ENCODE peak calls at places on chromosomes 2 and 18, in seven cellular contexts. P is heart right ventricle; M is stomach; N is ovary; D is CD8-positive, alpha-beta T cell; E is K562; A is upper lobe of right lung. C is an unnamed sample. For H3K4me1, the result is how much of the 10 kb centered on the place peaks cover.

GRCh38 chr18:4734903-4735302 is 279.8 kb upstream of the DLGAP1 start:
- DNase-seq in D (no peak), A (no peak), P (no peak), N (no peak), E (no peak), M (no peak), C (no peak)

GRCh38 chr2:227146456-227146855 is 17.5 kb downstream of the COL4A4 start:
- DNase-seq in E (no peak), N (no peak), P (no peak), M (no peak), D (no peak), A (no peak), C (no peak)

GRCh38 chr18:10122116-10122515 is 208.3 kb downstream of the VAPA start:
- DNase-seq in E (no peak), P (no peak), N (no peak), A (no peak), D (no peak), M (no peak), C (no peak)

GRCh38 chr2:36696533-36696932 is at the start of gene VIT:
- DNase-seq in N (no peak), D (no peak), P (no peak), M (no peak), A (no peak), E (no peak), C (no peak)

GRCh38 chr2:84888401-84889276 is 7.8 kb upstream of the TRABD2A start:
- DNase-seq in E (no peak), A (no peak), P (no peak), M (no peak), N (peak), D (peak), C (peak)

GRCh38 chr2:150097891-150098595 is 389.4 kb downstream of the RND3 start:
- DNase-seq in M (no peak), D (no peak), P (no peak), E (no peak), N (no peak), A (no peak), C (no peak)

GRCh38 chr2:161245671-161246070 is 62.6 kb upstream of the PSMD14 start:
- DNase-seq in E (no peak), A (no peak), M (no peak), D (no peak), P (no peak), N (no peak), C (no peak)

GRCh38 chr18:79598046-79598884 is 81.3 kb upstream of the CTDP1 start:
- DNase-seq in A (peak), M (no peak), D (no peak), N (peak), E (no peak), P (no peak), C (peak)

GRCh38 chr18:54787616-54788015 is 40.7 kb upstream of the RAB27B start:
- DNase-seq in E (no peak), M (no peak), P (no peak), D (no peak), A (no peak), N (no peak), C (no peak)

GRCh38 chr2:60446413-60447358 is 106.8 kb downstream of the BCL11A start:
- DNase-seq in D (no peak), M (no peak), A (no peak), P (no peak), E (no peak), N (no peak), C (no peak)

GRCh38 chr2:128361376-128362131 is 42.9 kb upstream of the HS6ST1 start:
- DNase-seq in M (no peak), D (no peak), E (no peak), N (no peak), P (no peak), A (peak), C (no peak)

GRCh38 chr2:45009303-45009927 is at the start of gene SIX2:
- DNase-seq in D (no peak), A (peak), M (peak), N (peak), P (peak), E (peak), C (peak)

GRCh38 chr2:39118786-39119499 is 1.9 kb downstream of the SOS1 start:
- DNase-seq in N (no peak), M (no peak), E (no peak), A (no peak), D (no peak), P (no peak), C (no peak)

GRCh38 chr2:106759962-106760361 is 126.0 kb downstream of the ST6GAL2 start:
- DNase-seq in N (no peak), D (no peak), M (no peak), P (no peak), A (no peak), E (no peak), C (no peak)

GRCh38 chr2:127293386-127293757 is 572 bp downstream of the ERCC3 start:
- DNase-seq in N (no peak), M (no peak), D (peak), P (no peak), A (no peak), E (peak), C (no peak)

GRCh38 chr2:75565523-75566449 is 5.0 kb upstream of the EVA1A start:
- DNase-seq in D (no peak), N (no peak), E (no peak), P (no peak), M (no peak), A (no peak), C (no peak)

GRCh38 chr2:28543316-28544068 is 47.6 kb downstream of the PLB1 start:
- DNase-seq in A (no peak), D (no peak), P (no peak), M (no peak), E (no peak), N (no peak), C (no peak)

GRCh38 chr2:20177556-20178403 is 47.1 kb downstream of the SDC1 start:
- DNase-seq in P (no peak), M (no peak), D (no peak), E (no peak), A (no peak), N (no peak), C (no peak)

GRCh38 chr2:224778474-224778877 is 62.3 kb upstream of the CCDC195 start:
- DNase-seq in P (no peak), N (peak), D (peak), M (peak), E (peak), A (no peak), C (no peak)

GRCh38 chr2:236802862-236803261 is 233.2 kb downstream of the ACKR3 start:
- DNase-seq in M (no peak), D (no peak), P (no peak), A (no peak), E (no peak), N (no peak), C (no peak)

GRCh38 chr2:98457045-98457696 is 12.5 kb downstream of the INPP4A start:
- DNase-seq in E (no peak), A (no peak), D (no peak), N (no peak), P (no peak), M (no peak), C (no peak)

GRCh38 chr2:94874277-94874997 is 3.2 kb downstream of the TEKT4 start:
- DNase-seq in M (peak), D (peak), N (no peak), A (peak), P (no peak), E (peak), C (peak)

GRCh38 chr2:53475320-53475719 is 292.3 kb upstream of the CHAC2 start:
- DNase-seq in A (no peak), N (no peak), M (no peak), P (no peak), E (no peak), D (no peak), C (no peak)

GRCh38 chr2:66366619-66367018 is 68.3 kb upstream of the MEIS1 start:
- DNase-seq in E (no peak), N (no peak), D (no peak), P (no peak), M (no peak), A (no peak), C (no peak)

GRCh38 chr2:66370824-66371223 is 64.1 kb upstream of the MEIS1 start:
- DNase-seq in A (no peak), E (no peak), D (no peak), P (no peak), M (no peak), N (no peak), C (no peak)
- H3K4me1 ChIP-seq in A (under half), E (under half), D (under half), P (under half), M (under half), N (under half), C (under half)

DNA sequence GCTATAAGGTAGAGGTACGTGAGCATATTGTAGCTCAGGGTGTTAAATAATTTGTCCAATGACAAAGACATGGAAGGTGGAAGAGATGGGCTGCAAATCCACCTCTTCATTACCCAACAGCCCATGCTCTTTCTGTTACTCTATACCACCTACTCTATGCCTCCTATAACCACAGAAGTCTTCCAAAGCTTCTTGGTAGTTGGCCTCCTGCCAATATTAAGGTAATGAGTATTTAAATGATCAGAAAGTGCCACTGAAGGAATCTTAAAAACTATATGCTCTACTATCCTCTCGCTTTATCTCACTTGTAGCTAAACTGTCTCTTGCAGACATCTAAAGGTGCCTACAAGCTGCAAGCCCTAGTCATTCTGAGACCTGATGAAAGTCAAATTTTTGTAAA is 41.1 kb downstream of the SULT1C2 start:
- DNase-seq in M (no peak), D (no peak), N (no peak), E (no peak), P (no peak), A (no peak), C (no peak)
- TF ChIP-seq CTCF in M (no peak), D (no peak), N (no peak), E (no peak), P (no peak), A (no peak), C (no peak)

DNA sequence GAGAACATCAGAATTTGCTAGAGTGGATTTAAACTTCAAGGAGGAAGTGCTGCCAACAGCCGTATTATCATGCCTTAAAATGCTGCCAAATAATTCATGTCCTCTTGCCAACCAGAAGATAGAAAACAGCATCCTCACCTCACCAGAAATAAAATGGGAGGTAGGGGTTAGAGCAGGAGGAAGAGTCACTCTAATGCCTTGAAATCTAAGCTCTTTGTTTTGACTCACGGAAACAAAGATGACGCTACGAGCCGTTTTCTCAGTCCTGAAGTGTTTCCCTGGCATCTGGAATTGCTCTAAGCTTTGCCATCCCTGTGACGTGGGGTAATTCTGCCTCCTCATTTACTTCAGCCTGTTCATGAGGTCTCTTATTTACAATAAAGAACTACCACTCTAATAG is 97.0 kb downstream of the PRPF40A start:
- DNase-seq in E (no peak), M (no peak), D (no peak), P (no peak), A (no peak), N (no peak), C (no peak)
- H3K4me1 ChIP-seq in E (under half), M (under half), D (under half), P (under half), A (under half), N (under half), C (under half)

GRCh38 chr2:23414876-23415275 is 29.9 kb downstream of the KLHL29 start:
- DNase-seq in N (no peak), M (no peak), E (peak), D (no peak), A (no peak), P (no peak), C (no peak)
- TF ChIP-seq CTCF in N (no peak), M (no peak), E (peak), D (no peak), A (no peak), P (no peak), C (no peak)

DNA sequence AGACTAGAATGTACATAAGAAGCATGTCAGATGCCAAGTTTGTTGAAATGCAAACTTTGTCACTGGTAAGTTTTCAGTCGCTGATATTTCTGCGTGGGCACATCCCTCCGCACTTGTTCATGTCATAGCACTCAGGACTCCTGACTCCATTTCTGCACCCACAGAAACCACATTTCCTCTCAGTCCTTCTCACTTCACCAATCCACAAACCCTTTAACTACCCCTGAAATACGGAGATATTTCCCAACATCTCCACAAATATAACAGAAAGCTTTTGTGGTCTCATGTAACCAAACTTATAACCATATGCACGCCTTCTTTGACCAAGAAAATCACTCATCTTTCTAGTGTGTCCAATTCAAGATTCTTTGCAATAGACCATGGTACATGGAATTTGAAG is 276.9 kb upstream of the ERBB4 start:
- DNase-seq in M (no peak), N (no peak), D (no peak), A (no peak), E (no peak), P (no peak), C (no peak)
- H3K4me1 ChIP-seq in M (under half), N (under half), D (under half), A (under half), E (under half), P (under half), C (under half)

GRCh38 chr2:219490186-219490585 is 8.5 kb upstream of the GMPPA start:
- DNase-seq in A (no peak), E (no peak), D (no peak), P (no peak), N (no peak), M (no peak), C (no peak)
- TF ChIP-seq CTCF in A (no peak), E (no peak), D (no peak), P (no peak), N (no peak), M (no peak), C (no peak)

GRCh38 chr18:44731866-44732555 is 51.3 kb downstream of the SETBP1 start:
- DNase-seq in M (no peak), D (no peak), N (no peak), A (no peak), E (no peak), P (no peak), C (no peak)

GRCh38 chr18:44731160-44731865 is 50.6 kb downstream of the SETBP1 start:
- DNase-seq in D (no peak), P (no peak), E (no peak), A (no peak), N (no peak), M (no peak), C (no peak)

GRCh38 chr18:44733754-44734465 is 53.2 kb downstream of the SETBP1 start:
- DNase-seq in P (no peak), N (no peak), D (no peak), A (no peak), E (no peak), M (no peak), C (no peak)

GRCh38 chr18:44733069-44733753 is 52.5 kb downstream of the SETBP1 start:
- DNase-seq in P (no peak), A (no peak), D (no peak), N (no peak), E (peak), M (no peak), C (no peak)

DNA sequence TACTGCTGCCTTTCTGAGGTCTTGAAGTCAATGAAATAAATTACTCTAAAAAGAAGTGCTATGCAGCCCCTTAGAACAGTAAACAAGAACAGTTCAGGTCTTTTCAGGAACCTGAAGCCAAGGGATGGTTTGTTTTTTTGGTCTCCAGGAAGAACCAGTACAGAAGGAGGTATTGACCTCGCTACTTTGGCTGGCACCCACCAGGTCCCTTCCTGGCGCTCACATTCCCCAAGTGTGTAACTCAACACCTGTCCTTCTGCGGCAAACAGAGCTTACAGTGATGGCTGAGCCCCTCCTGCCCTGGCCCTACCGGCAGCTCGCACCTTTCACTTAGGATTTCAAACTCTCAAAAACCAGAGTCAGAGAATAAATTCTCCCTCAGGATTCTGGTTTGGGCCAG is 51.9 kb downstream of the SETBP1 start:
- DNase-seq in P (no peak), D (no peak), E (no peak), N (no peak), A (no peak), M (no peak), C (no peak)
- H3K4me1 ChIP-seq in P (under half), D (under half), E (under half), N (under half), A (under half), M (under half), C (under half)